ENCODE peak calls at places on chromosome 17, in eight cellular contexts. R is IMR-90; D is WERI-Rb-1; J is CD8-positive, alpha-beta T cell; C is colonic mucosa; L is iPS DF 6.9; Q is PC-3; O is psoas muscle. N is an unnamed sample.

GRCh38 chr17:7611635-7612293 is 2.9 kb downstream of the FXR2 start:
- DNase-seq in D (no peak), Q (no peak), C (no peak), O (no peak), J (no peak), L (no peak), R (no peak), N (no peak)

GRCh38 chr17:77098884-77099545 is 41.8 kb upstream of the SEC14L1 start:
- DNase-seq in Q (no peak), R (peak), D (no peak), O (no peak), L (no peak), J (no peak), C (peak), N (peak)

GRCh38 chr17:79664925-79665738 is 54.3 kb upstream of the RBFOX3 start:
- DNase-seq in C (peak), Q (peak), R (no peak), D (peak), L (peak), O (peak), J (no peak), N (no peak)

GRCh38 chr17:18986541-18987229 is 17.9 kb downstream of the FAM83G start:
- DNase-seq in C (no peak), Q (no peak), D (no peak), L (no peak), R (no peak), J (no peak), O (no peak), N (no peak)

GRCh38 chr17:77394540-77395295 is 253.9 kb downstream of the SEC14L1 start:
- DNase-seq in O (peak), J (no peak), L (no peak), R (no peak), D (no peak), C (peak), Q (peak), N (no peak)

GRCh38 chr17:37405955-37406634 is 541 bp downstream of the ACACA start:
- DNase-seq in O (no peak), D (peak), L (no peak), Q (no peak), R (no peak), J (no peak), C (no peak), N (no peak)

GRCh38 chr17:14295676-14296075 is 5.2 kb upstream of the HS3ST3B1 start:
- DNase-seq in C (no peak), Q (no peak), J (no peak), D (no peak), R (no peak), L (no peak), O (no peak), N (no peak)

GRCh38 chr17:6639651-6640535 is 618 bp downstream of the KIAA0753 start:
- DNase-seq in D (peak), J (no peak), O (peak), R (peak), L (no peak), C (peak), Q (peak), N (no peak)

GRCh38 chr17:80348551-80349436 is 66.2 kb upstream of the ENDOV start:
- DNase-seq in Q (peak), O (peak), R (peak), D (no peak), C (no peak), J (no peak), L (no peak), N (no peak)

GRCh38 chr17:2017274-2017941 is 7.7 kb downstream of the RTN4RL1 start:
- DNase-seq in J (no peak), D (no peak), C (no peak), Q (no peak), R (no peak), O (peak), L (no peak), N (no peak)

GRCh38 chr17:78007655-78008054 is 49.2 kb downstream of the TNRC6C start:
- DNase-seq in R (no peak), Q (no peak), J (no peak), O (no peak), L (no peak), C (no peak), D (no peak), N (no peak)

GRCh38 chr17:63768433-63768832 is 5.0 kb downstream of the CCDC47 start:
- DNase-seq in L (no peak), O (no peak), Q (no peak), R (no peak), J (no peak), C (no peak), D (no peak), N (no peak)

GRCh38 chr17:55576237-55576998 is 65.2 kb upstream of the SMIM36 start:
- DNase-seq in O (no peak), L (no peak), D (no peak), J (no peak), R (peak), C (no peak), Q (peak), N (no peak)

GRCh38 chr17:81291662-81292061 is 3.4 kb downstream of the SLC38A10 start:
- DNase-seq in J (peak), Q (peak), D (peak), O (peak), L (no peak), C (peak), R (peak), N (peak)

GRCh38 chr17:49114703-49115102 is 17.9 kb upstream of the B4GALNT2 start:
- DNase-seq in R (no peak), Q (no peak), J (no peak), O (no peak), L (no peak), C (no peak), D (no peak), N (no peak)

DNA sequence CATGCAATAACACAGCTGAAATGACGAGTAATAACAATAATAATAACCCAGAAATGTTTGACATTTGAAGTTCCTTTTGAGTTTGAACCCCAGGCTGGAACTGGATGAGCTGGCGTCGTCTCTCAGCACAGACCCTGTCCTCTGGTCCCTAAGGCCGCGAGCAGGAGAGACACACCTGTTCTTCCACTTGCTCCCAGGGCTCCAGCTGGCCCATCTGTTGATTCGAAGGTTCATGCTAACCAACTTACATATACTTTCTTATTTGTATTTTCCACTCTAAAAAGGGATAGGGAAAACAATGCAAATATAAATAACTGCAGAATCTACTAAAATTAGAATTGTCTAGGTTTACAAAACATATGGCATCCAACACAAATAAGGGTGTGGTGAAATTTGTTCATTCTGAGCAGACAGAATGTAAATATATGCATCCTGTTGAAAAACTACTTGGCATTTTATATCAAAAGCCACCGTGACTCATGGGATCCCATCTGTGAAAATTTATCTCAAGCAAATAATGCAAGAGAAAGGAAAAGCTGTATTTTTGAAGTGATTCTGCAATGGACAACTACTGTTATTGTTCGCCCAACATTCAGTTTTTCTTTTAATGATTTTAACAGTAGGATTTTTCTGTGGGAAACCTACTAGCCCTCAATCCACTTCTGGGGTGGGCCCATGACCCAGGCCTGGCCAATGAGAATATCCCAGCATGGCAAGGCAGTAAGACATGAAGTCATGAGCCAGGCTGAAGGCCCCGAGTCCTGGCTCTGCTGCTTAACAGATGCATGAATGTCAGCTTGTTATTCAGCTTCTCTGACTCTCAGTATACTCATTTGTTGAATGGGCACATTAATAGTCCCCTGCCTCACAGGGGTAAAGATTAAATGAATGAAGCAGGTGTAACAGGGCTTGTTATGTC is 13.2 kb upstream of the RGS9 start:
- DNase-seq in L (no peak), D (peak), R (peak), C (peak), O (no peak), J (no peak), Q (peak), N (no peak)
- H3K4me3 ChIP-seq in L (no peak), D (peak), R (no peak), C (no peak), O (peak), J (peak), Q (peak), N (peak)

GRCh38 chr17:29256735-29257466 is 10.2 kb downstream of the CRYBA1 start:
- DNase-seq in D (no peak), L (no peak), R (peak), J (no peak), Q (no peak), O (no peak), C (no peak), N (no peak)
- H3K27ac ChIP-seq in D (no peak), L (no peak), R (peak), J (no peak), Q (no peak), O (peak), C (no peak), N (no peak)

DNA sequence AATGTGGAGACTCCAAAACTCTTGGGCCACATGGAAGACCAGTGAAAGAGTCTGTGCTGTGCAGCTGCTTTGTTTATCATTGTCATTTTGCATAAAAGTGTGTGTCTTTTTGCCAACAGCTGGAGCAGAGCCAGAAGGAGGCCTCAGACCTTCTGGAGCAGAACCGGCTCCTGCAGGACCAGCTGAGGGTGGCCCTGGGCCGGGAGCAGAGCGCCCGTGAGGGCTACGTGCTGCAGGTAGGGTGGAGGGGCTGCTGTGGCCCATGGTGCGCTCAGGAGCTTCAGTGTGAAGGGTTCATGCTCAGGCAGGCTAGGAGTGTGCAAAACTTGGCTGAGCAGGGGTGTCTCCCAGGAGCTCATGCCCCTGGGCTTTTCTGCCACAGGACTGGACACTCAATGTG is 45.0 kb downstream of the PLD6 start:
- DNase-seq in O (no peak), C (no peak), J (no peak), L (no peak), D (no peak), Q (no peak), R (no peak), N (no peak)
- H3K4me3 ChIP-seq in O (no peak), C (no peak), J (no peak), L (no peak), D (no peak), Q (no peak), R (no peak), N (no peak)

GRCh38 chr17:559699-560378 is 154.8 kb downstream of the VPS53 start:
- DNase-seq in O (peak), J (no peak), L (no peak), C (no peak), R (peak), D (no peak), Q (peak), N (no peak)
- H3K27ac ChIP-seq in O (peak), J (no peak), L (no peak), C (peak), R (no peak), D (no peak), Q (peak), N (no peak)

GRCh38 chr17:73384926-73385325 is 73.1 kb upstream of the CDC42EP4 start:
- DNase-seq in R (no peak), C (no peak), J (no peak), D (no peak), L (no peak), Q (no peak), O (peak), N (no peak)
- H3K4me3 ChIP-seq in R (no peak), C (no peak), J (no peak), D (no peak), L (no peak), Q (no peak), O (no peak), N (no peak)

N was measured in CD4-positive, alpha-beta memory T cell.